ENCODE peak calls at places on chromosome 18, in six cellular contexts. X is GM23338, M is MCF 10A, E is cardiac muscle cell, P is chondrocyte, R is foreskin keratinocyte. K is an unnamed sample.

GRCh38 chr18:66668706-66669105 is 64.8 kb upstream of the CDH19 start:
- DNase-seq in X (peak; percentile 53), M (no peak), E (no peak), P (no peak), R (no peak), K (no peak)

GRCh38 chr18:64370036-64370435 is 221.1 kb upstream of the LINC00305 start:
- DNase-seq in X (no peak), M (no peak), E (no peak), P (no peak), R (no peak), K (no peak)

GRCh38 chr18:78975282-78975681 is 4.3 kb upstream of the SALL3 start:
- DNase-seq in X (no peak), M (no peak), E (no peak), P (no peak), R (no peak), K (no peak)

GRCh38 chr18:67310826-67311225 is 205.7 kb downstream of the DSEL start:
- DNase-seq in X (no peak), M (peak; percentile 46), E (peak; percentile 27), P (no peak), R (peak; percentile 34), K (no peak)

GRCh38 chr18:6917082-6917481 is 187.6 kb downstream of the ARHGAP28 start:
- DNase-seq in X (peak; percentile 43), M (peak; percentile 11), E (no peak), P (no peak), R (peak; percentile 67), K (no peak)

GRCh38 chr18:24659837-24660720 is 199.6 kb downstream of the HRH4 start:
- DNase-seq in X (no peak), M (no peak), E (peak; percentile 46), P (no peak), R (no peak), K (no peak)

GRCh38 chr18:78293516-78293915 is 686.1 kb upstream of the SALL3 start:
- DNase-seq in X (no peak), M (no peak), E (no peak), P (no peak), R (no peak), K (no peak)

GRCh38 chr18:62852851-62853250 is 137.5 kb downstream of the PHLPP1 start:
- DNase-seq in X (no peak), M (no peak), E (no peak), P (no peak), R (no peak), K (no peak)

GRCh38 chr18:25876334-25876979 is 214.0 kb downstream of the SS18 start:
- DNase-seq in X (no peak), M (no peak), E (no peak), P (no peak), R (no peak), K (no peak)

GRCh38 chr18:14933049-14933851 is 185.3 kb downstream of the ANKRD30B start:
- DNase-seq in X (no peak), M (no peak), E (no peak), P (no peak), R (no peak), K (no peak)

GRCh38 chr18:76573325-76574025 is 78.4 kb upstream of the ZNF516 start:
- DNase-seq in X (no peak), M (peak; percentile 86), E (peak; percentile 72), P (no peak), R (peak; percentile 80), K (no peak)

GRCh38 chr18:57915241-57915640 is 112.1 kb upstream of the ATP8B1 start:
- DNase-seq in X (no peak), M (no peak), E (no peak), P (no peak), R (no peak), K (no peak)

GRCh38 chr18:50578651-50579050 is 18.8 kb downstream of the MAPK4 start:
- DNase-seq in X (no peak), M (peak; percentile 86), E (no peak), P (no peak), R (peak; percentile 82), K (no peak)

GRCh38 chr18:49238433-49239042 is 221.9 kb downstream of the DYM start:
- DNase-seq in X (peak; percentile 50), M (peak; percentile 48), E (peak; percentile 56), P (no peak), R (peak; percentile 14), K (no peak)

GRCh38 chr18:3268306-3268705 is 6.4 kb downstream of the MYL12B start:
- DNase-seq in X (no peak), M (no peak), E (no peak), P (no peak), R (no peak), K (no peak)

GRCh38 chr18:75158465-75159237 is 50.3 kb downstream of the PTGR3 start:
- DNase-seq in X (no peak), M (no peak), E (no peak), P (no peak), R (no peak), K (no peak)

DNA sequence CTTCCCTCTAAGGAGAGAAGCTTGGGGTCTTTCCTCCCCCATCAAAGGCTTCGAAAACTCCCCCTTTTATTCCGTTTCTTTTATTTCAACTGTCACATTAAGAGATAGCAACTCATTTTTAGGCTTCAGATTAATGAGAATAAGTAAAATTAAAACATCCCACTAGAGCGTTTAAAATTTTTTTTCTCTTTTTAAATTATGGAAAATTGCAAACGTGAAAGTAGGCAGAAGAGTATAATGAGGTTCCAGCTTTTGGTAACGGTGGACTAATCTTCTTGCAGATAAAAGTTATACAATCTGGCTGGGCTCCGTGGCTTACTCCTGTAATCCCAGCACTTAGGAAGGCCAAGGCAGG is 21.9 kb upstream of the RMP24 start:
- DNase-seq in X (no peak), M (no peak), E (no peak), P (no peak), R (no peak), K (no peak)
- TF ChIP-seq CTCF in X (no peak), M (no peak), E (no peak), P (peak; percentile 72), R (no peak), K (peak; percentile 9)

GRCh38 chr18:54228364-54228763 is 3.9 kb upstream of the MBD2 start:
- DNase-seq in X (no peak), M (no peak), E (no peak), P (no peak), R (no peak), K (no peak)

GRCh38 chr18:54223568-54224241 is 764 bp downstream of the MBD2 start:
- DNase-seq in X (peak; percentile 41), M (peak; percentile 97), E (peak; percentile 94), P (no peak), R (peak; percentile 96), K (peak; percentile 39)

GRCh38 chr18:54222922-54223567 is 1.4 kb downstream of the MBD2 start:
- DNase-seq in X (no peak), M (no peak), E (no peak), P (no peak), R (no peak), K (peak; percentile 25)

GRCh38 chr18:54220406-54220805 is 4.1 kb downstream of the MBD2 start:
- DNase-seq in X (no peak), M (no peak), E (no peak), P (no peak), R (no peak), K (no peak)

DNA sequence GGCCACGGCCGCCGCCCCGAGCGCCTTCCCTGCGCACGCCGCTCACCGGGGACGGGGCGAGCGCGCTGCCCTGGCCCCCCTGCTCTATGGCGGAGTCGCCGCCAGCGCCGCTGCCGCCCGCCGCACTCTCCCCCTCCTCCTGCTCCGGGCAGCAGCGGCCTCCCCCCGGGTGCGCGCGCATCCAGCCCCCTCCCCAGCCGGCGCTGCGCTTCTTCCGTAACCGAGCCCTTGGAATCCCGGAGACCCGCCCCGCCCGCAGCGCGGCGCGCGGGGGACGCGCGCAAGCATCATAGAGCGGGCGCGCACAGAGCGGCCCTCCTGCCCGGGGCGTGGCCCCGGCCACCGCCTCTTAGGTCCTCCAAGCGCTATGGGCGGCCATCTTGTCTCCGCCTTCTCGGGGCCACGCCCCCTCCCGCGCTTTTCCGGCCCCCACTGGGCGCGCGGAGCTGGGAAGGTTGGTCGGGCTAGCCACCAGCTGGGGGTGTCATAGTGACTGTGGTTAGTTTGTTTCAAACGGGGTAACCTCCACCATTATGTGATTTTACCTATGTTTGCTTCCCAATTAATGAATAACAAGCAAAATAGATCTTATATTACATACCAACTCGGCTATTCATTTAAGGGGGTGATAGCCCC is at the start of gene MBD2:
- DNase-seq in X (peak; percentile 98), M (peak; percentile 95), E (peak; percentile 97), P (peak; percentile 97), R (peak; percentile 85), K (peak; percentile 91)
- TF ChIP-seq CTCF in X (peak; percentile 58), M (no peak), E (peak; percentile 29), P (peak; percentile 64), R (peak; percentile 67), K (no peak)

DNA sequence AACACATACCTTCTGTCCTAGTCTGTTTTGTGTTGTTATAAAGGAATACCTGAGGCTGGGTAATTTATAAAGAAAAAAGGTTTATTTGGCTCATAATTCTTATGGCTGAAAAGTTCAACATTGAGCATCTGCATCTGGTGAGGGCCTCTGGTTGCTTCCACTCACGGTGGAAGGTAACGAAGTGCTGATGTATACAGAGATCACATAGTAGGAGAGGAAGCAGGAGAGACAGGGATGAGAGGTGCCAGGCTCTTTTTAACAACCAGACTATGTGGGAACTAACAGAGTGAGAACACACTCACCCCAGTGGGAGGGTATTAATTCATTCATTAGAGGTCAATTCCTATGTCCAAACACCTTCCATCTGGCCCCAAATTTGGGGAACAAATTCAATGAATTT is 463.8 kb downstream of the DSC3 start:
- DNase-seq in X (no peak), M (no peak), E (no peak), P (no peak), R (no peak), K (no peak)
- TF ChIP-seq CTCF in X (no peak), M (no peak), E (no peak), P (no peak), R (no peak), K (no peak)

DNA sequence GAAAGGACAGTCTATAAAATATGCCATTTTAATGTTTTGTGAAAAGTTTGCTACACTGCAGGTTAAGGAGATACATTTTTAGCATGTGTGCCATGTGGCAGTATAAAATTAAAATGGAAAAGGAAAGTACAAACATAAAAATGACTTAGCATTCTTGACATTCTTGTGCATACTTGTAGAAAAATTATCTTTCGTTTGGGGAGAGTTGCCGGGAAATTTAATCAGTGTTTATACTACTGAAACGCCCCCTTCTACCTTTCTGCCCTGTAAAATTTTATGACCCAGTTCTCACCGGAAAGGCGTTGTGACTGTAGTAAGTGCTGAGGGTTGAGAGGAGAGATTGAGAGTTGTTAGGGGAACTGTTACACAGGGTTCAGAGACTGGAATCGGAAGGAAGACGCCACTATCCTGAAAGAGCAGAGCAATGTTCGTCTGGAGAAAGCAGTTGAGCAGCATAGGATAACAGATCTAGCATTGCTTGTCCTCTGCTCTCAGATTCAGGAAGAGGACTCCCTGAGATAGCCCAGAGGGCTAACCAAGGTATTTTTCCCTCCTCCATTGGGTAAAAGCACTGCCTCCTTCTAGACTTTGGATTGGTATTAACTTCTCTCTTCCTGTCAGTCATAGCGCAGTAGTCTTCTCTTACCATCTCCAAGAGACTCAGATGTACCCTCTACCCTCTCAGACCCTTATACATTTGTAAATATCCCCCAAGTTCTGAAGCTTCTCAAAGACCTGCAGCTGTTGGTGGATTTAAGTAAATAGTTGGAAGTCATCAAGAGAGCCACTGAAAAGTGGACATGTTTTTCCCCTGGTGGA is 2.7 kb downstream of the CDH20 start:
- DNase-seq in X (no peak), M (no peak), E (peak; percentile 30), P (no peak), R (no peak), K (no peak)
- TF ChIP-seq CTCF in X (no peak), M (no peak), E (no peak), P (no peak), R (no peak), K (no peak)

K was measured in natural killer cell.